ENCODE peak calls at places on chromosomes 5 and 9, in seven cellular contexts. B is body of pancreas, Z is IMR-90, X is transverse colon, S is Peyer's patch, T is ovary, C is spleen. N is an unnamed sample.
A peak's percentile ranks its signal among the peaks of the same experiment; 100 is the strongest.

GRCh38 chr5:78286288-78286687 is 8.2 kb downstream of the AP3B1 start:
- DNase-seq in Z (no peak), X (no peak), C (no peak), S (no peak), T (no peak), B (no peak), N (no peak)

GRCh38 chr5:73743161-73743560 is 117.2 kb downstream of the ARHGEF28 start:
- DNase-seq in C (no peak), X (no peak), S (no peak), B (no peak), T (no peak), Z (no peak), N (no peak)

GRCh38 chr5:980001-980588 is 28.5 kb upstream of the NKD2 start:
- DNase-seq in C (no peak), B (peak; percentile 33), Z (no peak), S (no peak), T (no peak), X (no peak), N (no peak)

GRCh38 chr5:72295539-72295938 is 24.5 kb downstream of the MRPS27 start:
- DNase-seq in T (no peak), X (no peak), B (no peak), Z (no peak), S (no peak), C (no peak), N (no peak)

GRCh38 chr5:132656774-132657355 is 1.1 kb upstream of the IL13 start:
- DNase-seq in C (no peak), X (no peak), Z (no peak), T (no peak), B (no peak), S (no peak), N (no peak)

GRCh38 chr5:171644536-171644935 is 141.1 kb upstream of the SMIM23 start:
- DNase-seq in X (no peak), T (no peak), S (no peak), Z (peak; percentile 17), C (no peak), B (no peak), N (no peak)

GRCh38 chr5:33235824-33236223 is 204.9 kb upstream of the TARS1 start:
- DNase-seq in S (no peak), C (no peak), Z (no peak), X (no peak), B (no peak), T (no peak), N (no peak)

GRCh38 chr9:81382281-81382680 is 307.1 kb downstream of the TLE1 start:
- DNase-seq in X (no peak), T (no peak), B (no peak), C (no peak), Z (no peak), S (no peak), N (no peak)

GRCh38 chr9:134051319-134051718 is 16.5 kb downstream of the BRD3 start:
- DNase-seq in X (no peak), C (peak; percentile 38), Z (no peak), B (peak; percentile 7), T (no peak), S (no peak), N (no peak)

GRCh38 chr9:86464242-86464641 is 110.0 kb upstream of the TUT7 start:
- DNase-seq in T (no peak), B (peak; percentile 23), Z (no peak), C (no peak), S (no peak), X (no peak), N (no peak)

GRCh38 chr5:155056644-155057269 is 43.2 kb downstream of the KIF4B start:
- DNase-seq in X (no peak), C (no peak), B (no peak), Z (no peak), S (no peak), T (no peak), N (no peak)

GRCh38 chr5:180628211-180628610 is 21.2 kb downstream of the FLT4 start:
- DNase-seq in C (no peak), B (no peak), T (no peak), X (no peak), S (no peak), Z (no peak), N (no peak)

GRCh38 chr9:137021979-137022619 is 5.9 kb downstream of the ABCA2 start:
- DNase-seq in C (peak; percentile 89), Z (peak; percentile 68), B (peak; percentile 49), S (peak; percentile 98), T (no peak), X (peak; percentile 97), N (no peak)

GRCh38 chr9:134571326-134571871 is 70.2 kb upstream of the COL5A1 start:
- DNase-seq in S (peak; percentile 22), B (peak; percentile 2), X (no peak), T (peak; percentile 9), Z (no peak), C (no peak), N (peak; percentile 42)

GRCh38 chr9:75181748-75182147 is 93.4 kb downstream of the OSTF1 start:
- DNase-seq in S (no peak), T (no peak), Z (peak; percentile 66), X (no peak), C (no peak), B (no peak), N (no peak)

GRCh38 chr5:150562832-150563231 is 54.9 kb downstream of the NDST1 start:
- DNase-seq in Z (peak; percentile 59), T (no peak), C (no peak), B (no peak), S (peak; percentile 7), X (peak; percentile 52), N (no peak)

GRCh38 chr9:9920425-9920824 is 692.4 kb downstream of the PTPRD start:
- DNase-seq in B (no peak), X (no peak), Z (no peak), C (no peak), S (no peak), T (no peak), N (no peak)

GRCh38 chr9:134971196-134971595 is 53.5 kb upstream of the FCN1 start:
- DNase-seq in S (peak; percentile 7), C (peak; percentile 36), X (no peak), T (no peak), B (no peak), Z (no peak), N (peak; percentile 20)

GRCh38 chr5:59188415-59189225 is 605.7 kb downstream of the RAB3C start:
- DNase-seq in X (peak; percentile 69), S (peak; percentile 58), C (peak; percentile 89), T (peak; percentile 59), B (peak; percentile 80), Z (peak; percentile 70), N (peak; percentile 90)

GRCh38 chr5:91373600-91373999 is 9.5 kb downstream of the ARRDC3 start:
- DNase-seq in B (no peak), T (no peak), Z (no peak), C (no peak), S (no peak), X (no peak), N (no peak)

GRCh38 chr5:180315762-180316212 is 23.9 kb upstream of the MAPK9 start:
- DNase-seq in Z (peak; percentile 35), S (peak; percentile 72), C (peak; percentile 93), B (peak; percentile 68), T (peak; percentile 57), X (peak; percentile 73), N (peak; percentile 91)

GRCh38 chr5:94376672-94377345 is 241.6 kb downstream of the KIAA0825 start:
- DNase-seq in T (no peak), Z (no peak), X (no peak), B (no peak), S (no peak), C (peak; percentile 77), N (no peak)

GRCh38 chr5:74055446-74056097 is 429.6 kb downstream of the ARHGEF28 start:
- DNase-seq in C (no peak), Z (no peak), X (no peak), B (no peak), S (no peak), T (no peak), N (no peak)

GRCh38 chr9:129289883-129290282 is 111.8 kb upstream of the IER5L start:
- DNase-seq in X (no peak), S (no peak), B (no peak), T (peak; percentile 3), C (peak; percentile 25), Z (no peak), N (no peak)

GRCh38 chr5:132971483-132972435 is 8.3 kb upstream of the AFF4 start:
- DNase-seq in X (no peak), B (no peak), Z (peak; percentile 21), T (no peak), S (no peak), C (no peak), N (no peak)

GRCh38 chr9:68887232-68887631 is 126.7 kb downstream of the PRKACG start:
- DNase-seq in Z (no peak), B (no peak), T (no peak), C (no peak), X (no peak), S (no peak), N (no peak)

GRCh38 chr9:129483467-129484324 is 137.2 kb downstream of the C9orf50 start:
- DNase-seq in B (peak; percentile 91), T (peak; percentile 92), C (peak; percentile 84), X (peak; percentile 83), S (peak; percentile 78), Z (peak; percentile 85), N (peak; percentile 98)

GRCh38 chr9:95876138-95876444 is 600 bp downstream of the ERCC6L2 start:
- DNase-seq in S (no peak), T (no peak), Z (no peak), C (no peak), B (no peak), X (no peak), N (no peak)
- TF ChIP-seq POLR2A in S (no peak), T (no peak), Z (no peak), C (no peak), B (no peak), X (no peak), N (no peak)

GRCh38 chr9:121294866-121295661 is 27.1 kb downstream of the GSN start:
- DNase-seq in T (peak; percentile 32), C (no peak), X (no peak), B (no peak), S (no peak), Z (no peak), N (peak; percentile 80)
- H3K4me3 ChIP-seq in T (peak overlapping the region; percentile 11), C (no peak overlapping the region), X (no peak overlapping the region), B (no peak overlapping the region), S (no peak overlapping the region), Z (no peak overlapping the region), N (no peak overlapping the region)

DNA sequence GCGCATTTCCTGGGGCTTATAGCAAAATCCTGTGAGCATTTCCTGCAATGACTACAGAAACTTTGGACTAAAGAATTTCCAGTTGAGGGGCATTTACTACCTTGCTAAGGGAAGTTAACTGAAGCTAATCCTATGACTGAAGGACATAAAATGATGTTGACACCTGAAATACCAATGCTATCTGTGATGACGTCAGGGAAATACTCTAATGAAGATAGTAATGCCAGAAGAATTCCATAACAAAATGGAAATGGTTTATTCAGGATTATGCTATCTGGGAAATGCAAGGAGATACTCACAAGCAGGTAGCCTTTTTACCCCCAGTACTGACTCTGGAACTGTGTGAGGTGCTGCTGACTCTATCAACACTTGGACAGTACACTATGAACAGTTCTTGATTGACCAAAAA is 78.5 kb upstream of the LIFR start:
- DNase-seq in B (no peak), T (no peak), S (no peak), Z (no peak), C (no peak), X (no peak), N (no peak)
- TF ChIP-seq CTCF in B (no peak), T (no peak), S (no peak), Z (no peak), C (no peak), X (no peak), N (no peak)

DNA sequence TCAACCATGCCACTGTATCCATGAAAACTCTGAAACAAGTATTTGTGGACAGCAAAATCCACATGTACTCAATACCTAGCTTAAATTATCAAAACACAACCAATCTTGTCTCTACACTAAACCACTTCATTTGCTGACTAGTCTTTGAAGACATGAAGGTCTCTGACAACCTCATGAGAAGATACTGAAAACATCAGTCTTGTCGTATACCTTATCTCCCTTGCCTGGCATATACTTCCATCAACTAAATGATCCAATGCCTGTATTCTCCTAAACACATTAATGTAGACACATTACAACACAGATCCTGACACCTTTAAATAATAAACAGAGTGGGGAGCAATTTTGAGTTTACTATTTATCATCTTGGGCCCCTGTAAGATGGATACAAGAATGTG is 2.9 kb downstream of the RPS23 start:
- DNase-seq in S (no peak), X (no peak), Z (no peak), C (no peak), T (no peak), B (no peak), N (no peak)
- TF ChIP-seq POLR2A in S (no peak), X (no peak), Z (no peak), C (no peak), T (no peak), B (no peak), N (no peak)